ENCODE peak calls at places on chromosomes 2 and 18, in seven cellular contexts. P, D, V, Y, Q, I and X are unnamed samples.

GRCh38 chr18:37499008-37499407 is 66.6 kb downstream of the CELF4 start:
- DNase-seq in P (no peak), D (no peak), V (no peak), Y (no peak), Q (no peak), I (no peak), X (no peak)

GRCh38 chr18:25244170-25244569 is 107.8 kb downstream of the ZNF521 start:
- DNase-seq in P (no peak), D (peak), V (no peak), Y (no peak), Q (no peak), I (no peak), X (no peak)

GRCh38 chr2:3242747-3243369 is 134.8 kb downstream of the EIPR1 start:
- DNase-seq in P (no peak), D (no peak), V (no peak), Y (peak), Q (no peak), I (no peak), X (no peak)

GRCh38 chr2:113138428-113139322 is 11.3 kb downstream of the IL1RN start:
- DNase-seq in P (no peak), D (peak), V (no peak), Y (peak), Q (no peak), I (peak), X (peak)

GRCh38 chr2:216181351-216181750 is 72.2 kb downstream of the XRCC5 start:
- DNase-seq in P (no peak), D (no peak), V (no peak), Y (no peak), Q (no peak), I (peak), X (no peak)

GRCh38 chr2:229642371-229642770 is 72.0 kb downstream of the DNER start:
- DNase-seq in P (no peak), D (no peak), V (no peak), Y (no peak), Q (no peak), I (peak), X (no peak)

GRCh38 chr2:98180456-98180855 is 93.5 kb downstream of the VWA3B start:
- DNase-seq in P (no peak), D (no peak), V (no peak), Y (no peak), Q (no peak), I (no peak), X (no peak)

GRCh38 chr18:76405761-76406356 is 89.2 kb downstream of the ZNF516 start:
- DNase-seq in P (peak), D (peak), V (no peak), Y (no peak), Q (no peak), I (peak), X (peak)

GRCh38 chr2:68237976-68238580 is 14.3 kb downstream of the PPP3R1 start:
- DNase-seq in P (no peak), D (no peak), V (no peak), Y (no peak), Q (no peak), I (peak), X (no peak)

GRCh38 chr2:170845343-170845742 is 28.7 kb downstream of the GAD1 start:
- DNase-seq in P (no peak), D (peak), V (no peak), Y (no peak), Q (no peak), I (no peak), X (no peak)

GRCh38 chr18:31679133-31679731 is 5.1 kb downstream of the B4GALT6 start:
- DNase-seq in P (no peak), D (no peak), V (no peak), Y (no peak), Q (peak), I (peak), X (peak)

GRCh38 chr2:14517731-14518130 is 114.8 kb upstream of the LRATD1 start:
- DNase-seq in P (no peak), D (no peak), V (no peak), Y (no peak), Q (no peak), I (no peak), X (no peak)

GRCh38 chr2:151754253-151754897 is 20.1 kb upstream of the NEB start:
- DNase-seq in P (no peak), D (no peak), V (no peak), Y (no peak), Q (no peak), I (no peak), X (no peak)

GRCh38 chr18:79544386-79544963 is 135.1 kb upstream of the CTDP1 start:
- DNase-seq in P (peak), D (no peak), V (peak), Y (no peak), Q (no peak), I (no peak), X (no peak)

GRCh38 chr2:183291436-183291835 is 167.2 kb downstream of the NUP35 start:
- DNase-seq in P (no peak), D (peak), V (no peak), Y (no peak), Q (no peak), I (no peak), X (no peak)

GRCh38 chr2:23606968-23607367 is 222.0 kb downstream of the KLHL29 start:
- DNase-seq in P (peak), D (no peak), V (no peak), Y (no peak), Q (no peak), I (peak), X (peak)

GRCh38 chr2:58762176-58762781 is 521.2 kb upstream of the FANCL start:
- DNase-seq in P (peak), D (peak), V (no peak), Y (peak), Q (peak), I (peak), X (peak)

GRCh38 chr18:59846814-59847490 is 52.8 kb upstream of the PMAIP1 start:
- DNase-seq in P (no peak), D (peak), V (no peak), Y (peak), Q (no peak), I (peak), X (peak)

GRCh38 chr2:112141623-112142001 is 3.4 kb downstream of the FBLN7 start:
- DNase-seq in P (no peak), D (no peak), V (no peak), Y (no peak), Q (no peak), I (no peak), X (no peak)

GRCh38 chr18:70329076-70329475 is 40.2 kb downstream of the SOCS6 start:
- DNase-seq in P (no peak), D (no peak), V (no peak), Y (no peak), Q (no peak), I (no peak), X (no peak)